ENCODE peak calls at places on chromosome 1, in nine cellular contexts. One of them, this sample, is unnamed.

GRCh38 chr1:180229483-180230415 is at the start of gene LHX4:
- DNase-seq in EH: peak; percentile 38
- DNase-seq in sciatic nerve: no peak
- DNase-seq in AG09319: no peak
- DNase-seq in hippocampal formation: no peak
- DNase-seq in K562: peak; percentile 75
- DNase-seq in T-helper 9 cell: no peak
- DNase-seq in endothelial cell: peak; percentile 51
- DNase-seq in activated B cell treated with CpG ODN at 0.5 μM for 24 hours: peak; percentile 39
- DNase-seq in this sample: no peak

GRCh38 chr1:6373961-6374720 is 19.4 kb downstream of the ACOT7 start:
- DNase-seq in EH: no peak
- DNase-seq in sciatic nerve: no peak
- DNase-seq in AG09319: no peak
- DNase-seq in hippocampal formation: no peak
- DNase-seq in K562: no peak
- DNase-seq in T-helper 9 cell: no peak
- DNase-seq in endothelial cell: no peak
- DNase-seq in activated B cell treated with CpG ODN at 0.5 μM for 24 hours: no peak
- DNase-seq in this sample: no peak

GRCh38 chr1:58874327-58874726 is 90.5 kb upstream of the JUN start:
- DNase-seq in EH: no peak
- DNase-seq in sciatic nerve: no peak
- DNase-seq in AG09319: no peak
- DNase-seq in hippocampal formation: no peak
- DNase-seq in K562: no peak
- DNase-seq in T-helper 9 cell: no peak
- DNase-seq in endothelial cell: no peak
- DNase-seq in activated B cell treated with CpG ODN at 0.5 μM for 24 hours: no peak
- DNase-seq in this sample: no peak

GRCh38 chr1:184954232-184954995 is 19.9 kb downstream of the NIBAN1 start:
- DNase-seq in EH: peak; percentile 27
- DNase-seq in sciatic nerve: no peak
- DNase-seq in AG09319: no peak
- DNase-seq in hippocampal formation: no peak
- DNase-seq in K562: no peak
- DNase-seq in T-helper 9 cell: no peak
- DNase-seq in endothelial cell: no peak
- DNase-seq in activated B cell treated with CpG ODN at 0.5 μM for 24 hours: no peak
- DNase-seq in this sample: no peak

GRCh38 chr1:115113781-115114180 is 24.5 kb upstream of the TSPAN2 start:
- DNase-seq in EH: peak; percentile 45
- DNase-seq in sciatic nerve: no peak
- DNase-seq in AG09319: no peak
- DNase-seq in hippocampal formation: no peak
- DNase-seq in K562: no peak
- DNase-seq in T-helper 9 cell: no peak
- DNase-seq in endothelial cell: no peak
- DNase-seq in activated B cell treated with CpG ODN at 0.5 μM for 24 hours: no peak
- DNase-seq in this sample: no peak

GRCh38 chr1:231594123-231594522 is 32.5 kb upstream of the DISC1 start:
- DNase-seq in EH: no peak
- DNase-seq in sciatic nerve: no peak
- DNase-seq in AG09319: no peak
- DNase-seq in hippocampal formation: no peak
- DNase-seq in K562: no peak
- DNase-seq in T-helper 9 cell: no peak
- DNase-seq in endothelial cell: no peak
- DNase-seq in activated B cell treated with CpG ODN at 0.5 μM for 24 hours: no peak
- DNase-seq in this sample: no peak

GRCh38 chr1:192002063-192002462 is 156.2 kb upstream of the RGS18 start:
- DNase-seq in EH: no peak
- DNase-seq in sciatic nerve: no peak
- DNase-seq in AG09319: no peak
- DNase-seq in hippocampal formation: no peak
- DNase-seq in K562: no peak
- DNase-seq in T-helper 9 cell: no peak
- DNase-seq in endothelial cell: no peak
- DNase-seq in activated B cell treated with CpG ODN at 0.5 μM for 24 hours: no peak
- DNase-seq in this sample: no peak

GRCh38 chr1:176880954-176881595 is 283.4 kb downstream of the ASTN1 start:
- DNase-seq in EH: peak; percentile 70
- DNase-seq in sciatic nerve: peak; percentile 85
- DNase-seq in AG09319: peak; percentile 25
- DNase-seq in hippocampal formation: peak; percentile 46
- DNase-seq in K562: peak; percentile 92
- DNase-seq in T-helper 9 cell: peak; percentile 11
- DNase-seq in endothelial cell: peak; percentile 79
- DNase-seq in activated B cell treated with CpG ODN at 0.5 μM for 24 hours: no peak
- DNase-seq in this sample: peak; percentile 47

This sample was measured in putamen.